ENCODE peak calls at places on chromosomes 7 and 10, in five cellular contexts. S is lower leg skin, X is pancreas, G is fibroblast of lung, U is cardiac muscle cell. F is an unnamed sample.

GRCh38 chr10:120477006-120477722 is 20.1 kb downstream of the PLPP4 start:
- DNase-seq in S (no peak), X (no peak), G (no peak), U (no peak), F (no peak)

GRCh38 chr10:110859947-110860376 is 11.8 kb upstream of the PDCD4 start:
- DNase-seq in S (peak; percentile 64), X (no peak), G (peak; percentile 80), U (no peak), F (no peak)

GRCh38 chr7:102396710-102397019 is 502 bp downstream of the PRKRIP1 start:
- DNase-seq in S (no peak), X (no peak), G (no peak), U (no peak), F (no peak)

GRCh38 chr7:4730276-4730675 is 45.1 kb upstream of the AP5Z1 start:
- DNase-seq in S (no peak), X (no peak), G (no peak), U (no peak), F (no peak)

GRCh38 chr10:106311590-106311989 is 852.9 kb downstream of the SORCS1 start:
- DNase-seq in S (no peak), X (no peak), G (no peak), U (no peak), F (no peak)

GRCh38 chr10:132926070-132926469 is 16.3 kb downstream of the CFAP46 start:
- DNase-seq in S (no peak), X (no peak), G (no peak), U (no peak), F (no peak)

GRCh38 chr10:369441-370221 is 234.4 kb downstream of the ZMYND11 start:
- DNase-seq in S (no peak), X (no peak), G (peak; percentile 91), U (no peak), F (no peak)

GRCh38 chr7:29866490-29866930 is 60.2 kb downstream of the WIPF3 start:
- DNase-seq in S (no peak), X (no peak), G (peak; percentile 27), U (no peak), F (no peak)

GRCh38 chr10:62636825-62637248 is 167.7 kb upstream of the ADO start:
- DNase-seq in S (no peak), X (no peak), G (peak; percentile 42), U (no peak), F (no peak)

GRCh38 chr7:152851881-152852417 is 92.4 kb downstream of the ACTR3B start:
- DNase-seq in S (no peak), X (no peak), G (no peak), U (no peak), F (no peak)

GRCh38 chr7:4479367-4480039 is 202.6 kb upstream of the FOXK1 start:
- DNase-seq in S (no peak), X (peak; percentile 6), G (peak; percentile 66), U (peak; percentile 5), F (no peak)

GRCh38 chr10:63437334-63437949 is 28.3 kb downstream of the JMJD1C start:
- DNase-seq in S (no peak), X (no peak), G (no peak), U (no peak), F (no peak)

GRCh38 chr10:4652111-4653010 is 173.6 kb upstream of the AKR1E2 start:
- DNase-seq in S (no peak), X (no peak), G (no peak), U (no peak), F (no peak)

GRCh38 chr7:27921081-27921836 is 181.3 kb downstream of the TAX1BP1 start:
- DNase-seq in S (peak; percentile 32), X (peak; percentile 52), G (peak; percentile 89), U (peak; percentile 71), F (no peak)

GRCh38 chr7:56175086-56175760 is 59.0 kb upstream of the NUPR2 start:
- DNase-seq in S (no peak), X (peak; percentile 28), G (no peak), U (no peak), F (no peak)

GRCh38 chr7:49403844-49404243 is 369.6 kb upstream of the VWC2 start:
- DNase-seq in S (peak; percentile 22), X (no peak), G (no peak), U (no peak), F (no peak)

GRCh38 chr10:77602913-77603528 is 34.6 kb downstream of the KCNMA1 start:
- DNase-seq in S (no peak), X (no peak), G (peak; percentile 49), U (no peak), F (no peak)

GRCh38 chr10:96814264-96814663 is 17.8 kb upstream of the LCOR start:
- DNase-seq in S (no peak), X (no peak), G (peak; percentile 41), U (no peak), F (no peak)

GRCh38 chr10:63666836-63667383 is 145.7 kb downstream of the REEP3 start:
- DNase-seq in S (no peak), X (no peak), G (peak; percentile 99), U (no peak), F (no peak)

GRCh38 chr7:31373337-31374289 is 33.1 kb upstream of the NEUROD6 start:
- DNase-seq in S (no peak), X (peak; percentile 13), G (peak; percentile 48), U (peak; percentile 66), F (no peak)

GRCh38 chr10:3783721-3784432 is 1.1 kb downstream of the KLF6 start:
- DNase-seq in S (peak; percentile 84), X (peak; percentile 58), G (peak; percentile 75), U (peak; percentile 44), F (no peak)

GRCh38 chr10:43897765-43898419 is 249.2 kb upstream of the ZNF32 start:
- DNase-seq in S (no peak), X (no peak), G (no peak), U (no peak), F (no peak)

GRCh38 chr7:131723926-131724325 is 167.5 kb upstream of the PODXL start:
- DNase-seq in S (no peak), X (no peak), G (no peak), U (peak; percentile 3), F (no peak)

GRCh38 chr7:148699772-148700629 is 1.3 kb downstream of the CUL1 start:
- DNase-seq in S (no peak), X (no peak), G (peak; percentile 58), U (peak; percentile 39), F (no peak)

GRCh38 chr7:159197066-159197975 is 52.7 kb upstream of the VIPR2 start:
- DNase-seq in S (no peak), X (no peak), G (no peak), U (no peak), F (no peak)

GRCh38 chr10:130814610-130815009 is 496.9 kb downstream of the TCERG1L start:
- DNase-seq in S (no peak), X (no peak), G (no peak), U (no peak), F (no peak)

GRCh38 chr7:1231214-1232102 is 1.2 kb upstream of the UNCX start:
- DNase-seq in S (no peak), X (no peak), G (no peak), U (peak; percentile 18), F (no peak)

GRCh38 chr10:59991661-59992060 is 85.3 kb upstream of the CCDC6 start:
- DNase-seq in S (peak; percentile 81), X (peak; percentile 45), G (peak; percentile 14), U (no peak), F (no peak)

GRCh38 chr7:26278769-26279168 is 12.9 kb upstream of the SNX10 start:
- DNase-seq in S (no peak), X (no peak), G (peak; percentile 19), U (no peak), F (no peak)

GRCh38 chr7:137097111-137097510 is 228.7 kb downstream of the CHRM2 start:
- DNase-seq in S (no peak), X (no peak), G (peak; percentile 18), U (no peak), F (no peak)

GRCh38 chr7:117072620-117073118 is 119.4 kb downstream of the ST7 start:
- DNase-seq in S (peak; percentile 56), X (peak; percentile 86), G (peak; percentile 64), U (peak; percentile 63), F (no peak)

GRCh38 chr10:25169740-25170139 is 5.1 kb upstream of the GPR158 start:
- DNase-seq in S (no peak), X (no peak), G (no peak), U (no peak), F (no peak)

GRCh38 chr10:102758226-102758932 is 14.6 kb downstream of the WBP1L start:
- DNase-seq in S (no peak), X (no peak), G (no peak), U (peak; percentile 67), F (no peak)

GRCh38 chr7:151416921-151417320 is 7.1 kb upstream of the WDR86 start:
- DNase-seq in S (no peak), X (no peak), G (peak; percentile 33), U (no peak), F (no peak)

GRCh38 chr10:131219955-131220489 is 91.5 kb downstream of the TCERG1L start:
- DNase-seq in S (no peak), X (no peak), G (no peak), U (no peak), F (no peak)

GRCh38 chr10:114548662-114549061 is 109.4 kb downstream of the ABLIM1 start:
- DNase-seq in S (peak; percentile 35), X (peak; percentile 31), G (peak; percentile 74), U (peak; percentile 58), F (no peak)
- TF ChIP-seq CTCF in S (no peak), X (peak; percentile 24), G (peak; percentile 69), U (peak; percentile 69), F (no peak)

DNA sequence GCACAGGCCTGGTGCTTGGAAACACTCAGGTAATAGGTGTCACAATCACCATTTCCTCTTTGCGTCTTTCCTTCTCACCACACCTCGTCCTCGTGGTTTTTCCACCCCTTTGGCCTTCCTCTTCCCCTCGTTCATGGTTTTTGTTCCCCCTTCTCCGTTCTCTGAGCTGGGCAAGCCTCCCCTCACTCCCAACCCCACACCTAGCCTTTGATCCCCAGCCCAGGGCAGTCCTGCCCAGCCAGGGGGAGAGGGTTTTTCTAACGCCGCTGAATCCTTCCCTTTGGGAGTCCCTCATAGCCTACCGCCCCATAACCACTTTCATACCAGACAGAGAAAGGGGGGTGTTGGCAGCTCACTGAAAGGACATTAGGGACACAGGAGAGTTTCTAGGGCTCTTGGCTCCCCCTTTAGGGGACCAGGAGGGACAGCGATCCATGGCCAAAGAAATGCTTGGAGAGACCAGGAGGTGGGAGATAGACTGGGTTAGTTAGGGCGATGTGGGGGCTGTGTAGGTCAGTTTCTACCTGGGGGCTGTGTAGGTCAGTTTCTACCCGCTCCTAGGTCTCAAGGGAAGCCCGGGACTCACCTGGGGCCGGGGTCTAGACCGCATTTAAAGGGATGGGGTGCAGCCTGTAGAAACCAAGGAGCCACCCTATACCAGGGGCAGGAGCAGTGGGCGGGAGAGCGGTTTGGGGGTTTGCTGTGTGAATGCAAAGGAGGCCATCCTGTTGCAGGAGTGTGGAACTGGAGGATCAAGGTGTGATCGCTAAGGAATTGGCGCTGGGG is 1.4 kb downstream of the EPHB4 start:
- DNase-seq in S (no peak), X (no peak), G (peak; percentile 71), U (peak; percentile 53), F (peak; percentile 6)
- TF ChIP-seq CTCF in S (no peak), X (no peak), G (peak; percentile 51), U (peak; percentile 40), F (no peak)

DNA sequence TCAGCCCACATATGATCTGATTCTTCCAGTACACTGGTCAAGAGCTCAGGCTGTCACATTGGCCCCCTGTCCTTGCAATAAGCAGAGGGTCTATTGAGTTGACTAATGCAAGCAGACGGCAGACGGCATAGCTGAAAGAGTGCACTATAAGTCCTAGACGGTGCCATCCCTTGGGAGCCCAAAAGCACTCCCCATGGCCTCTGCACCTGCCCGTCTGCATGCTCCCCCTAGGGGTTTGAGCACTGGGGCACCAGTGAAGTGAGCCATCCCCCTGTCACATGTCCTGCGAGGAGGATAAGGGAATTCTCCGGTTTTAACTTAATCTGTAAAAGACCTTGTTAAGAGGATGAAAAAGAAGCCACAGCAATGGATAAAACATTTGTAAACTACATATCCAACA is 181.6 kb upstream of the PRSS1 start:
- DNase-seq in S (no peak), X (no peak), G (no peak), U (no peak), F (no peak)
- TF ChIP-seq CTCF in S (no peak), X (no peak), G (no peak), U (no peak), F (no peak)

GRCh38 chr7:52154382-52154781 is 837.8 kb upstream of the COBL start:
- DNase-seq in S (no peak), X (no peak), G (no peak), U (no peak), F (no peak)
- TF ChIP-seq CTCF in S (no peak), X (no peak), G (no peak), U (no peak), F (no peak)